ENCODE peak calls at places on chromosomes 7 and 10, in nine cellular contexts. One of them, this sample, is unnamed.

GRCh38 chr7:31432166-31432565 is 81.7 kb upstream of the ITPRID1 start:
- DNase-seq in ovary: no peak
- DNase-seq in fibroblast of villous mesenchyme: no peak
- DNase-seq in cardiac muscle cell: no peak
- DNase-seq in astrocyte of the spinal cord: no peak
- DNase-seq in CD4-positive, alpha-beta memory T cell: no peak
- DNase-seq in CD8-positive, alpha-beta memory T cell: no peak
- DNase-seq in heart left ventricle: no peak
- DNase-seq in upper lobe of right lung: no peak
- DNase-seq in this sample: no peak

GRCh38 chr7:100132697-100133137 is 6.0 kb downstream of the MBLAC1 start:
- DNase-seq in ovary: peak
- DNase-seq in fibroblast of villous mesenchyme: peak
- DNase-seq in cardiac muscle cell: peak
- DNase-seq in astrocyte of the spinal cord: peak
- DNase-seq in CD4-positive, alpha-beta memory T cell: peak
- DNase-seq in CD8-positive, alpha-beta memory T cell: peak
- DNase-seq in heart left ventricle: no peak
- DNase-seq in upper lobe of right lung: no peak
- DNase-seq in this sample: peak

GRCh38 chr10:78436223-78436575 is 402.5 kb downstream of the RPS24 start:
- DNase-seq in ovary: no peak
- DNase-seq in fibroblast of villous mesenchyme: no peak
- DNase-seq in cardiac muscle cell: peak
- DNase-seq in astrocyte of the spinal cord: no peak
- DNase-seq in CD4-positive, alpha-beta memory T cell: no peak
- DNase-seq in CD8-positive, alpha-beta memory T cell: no peak
- DNase-seq in heart left ventricle: no peak
- DNase-seq in upper lobe of right lung: no peak
- DNase-seq in this sample: no peak

GRCh38 chr10:112827951-112828350 is 122.1 kb upstream of the TCF7L2 start:
- DNase-seq in ovary: no peak
- DNase-seq in fibroblast of villous mesenchyme: no peak
- DNase-seq in cardiac muscle cell: no peak
- DNase-seq in astrocyte of the spinal cord: no peak
- DNase-seq in CD4-positive, alpha-beta memory T cell: no peak
- DNase-seq in CD8-positive, alpha-beta memory T cell: no peak
- DNase-seq in heart left ventricle: no peak
- DNase-seq in upper lobe of right lung: no peak
- DNase-seq in this sample: peak

GRCh38 chr7:105345725-105346124 is 43.0 kb downstream of the SRPK2 start:
- DNase-seq in ovary: no peak
- DNase-seq in fibroblast of villous mesenchyme: no peak
- DNase-seq in cardiac muscle cell: no peak
- DNase-seq in astrocyte of the spinal cord: no peak
- DNase-seq in CD4-positive, alpha-beta memory T cell: no peak
- DNase-seq in CD8-positive, alpha-beta memory T cell: no peak
- DNase-seq in heart left ventricle: no peak
- DNase-seq in upper lobe of right lung: no peak
- DNase-seq in this sample: no peak

GRCh38 chr10:7258948-7259523 is 151.8 kb downstream of the SFMBT2 start:
- DNase-seq in ovary: no peak
- DNase-seq in fibroblast of villous mesenchyme: no peak
- DNase-seq in cardiac muscle cell: no peak
- DNase-seq in astrocyte of the spinal cord: peak
- DNase-seq in CD4-positive, alpha-beta memory T cell: peak
- DNase-seq in CD8-positive, alpha-beta memory T cell: peak
- DNase-seq in heart left ventricle: peak
- DNase-seq in upper lobe of right lung: no peak
- DNase-seq in this sample: no peak

GRCh38 chr7:150514748-150515222 is at the start of gene GIMAP7:
- DNase-seq in ovary: no peak
- DNase-seq in fibroblast of villous mesenchyme: no peak
- DNase-seq in cardiac muscle cell: no peak
- DNase-seq in astrocyte of the spinal cord: no peak
- DNase-seq in CD4-positive, alpha-beta memory T cell: peak
- DNase-seq in CD8-positive, alpha-beta memory T cell: peak
- DNase-seq in heart left ventricle: no peak
- DNase-seq in upper lobe of right lung: no peak
- DNase-seq in this sample: no peak

GRCh38 chr7:3215624-3216585 is 85.1 kb upstream of the SDK1 start:
- DNase-seq in ovary: no peak
- DNase-seq in fibroblast of villous mesenchyme: no peak
- DNase-seq in cardiac muscle cell: no peak
- DNase-seq in astrocyte of the spinal cord: no peak
- DNase-seq in CD4-positive, alpha-beta memory T cell: no peak
- DNase-seq in CD8-positive, alpha-beta memory T cell: no peak
- DNase-seq in heart left ventricle: no peak
- DNase-seq in upper lobe of right lung: no peak
- DNase-seq in this sample: no peak

GRCh38 chr7:42978496-42978895 is 46.3 kb downstream of the MRPL32 start:
- DNase-seq in ovary: no peak
- DNase-seq in fibroblast of villous mesenchyme: peak
- DNase-seq in cardiac muscle cell: no peak
- DNase-seq in astrocyte of the spinal cord: no peak
- DNase-seq in CD4-positive, alpha-beta memory T cell: no peak
- DNase-seq in CD8-positive, alpha-beta memory T cell: no peak
- DNase-seq in heart left ventricle: no peak
- DNase-seq in upper lobe of right lung: no peak
- DNase-seq in this sample: no peak

GRCh38 chr7:112963634-112964033 is 123.0 kb downstream of the GPR85 start:
- DNase-seq in ovary: no peak
- DNase-seq in fibroblast of villous mesenchyme: no peak
- DNase-seq in cardiac muscle cell: no peak
- DNase-seq in astrocyte of the spinal cord: no peak
- DNase-seq in CD4-positive, alpha-beta memory T cell: no peak
- DNase-seq in CD8-positive, alpha-beta memory T cell: no peak
- DNase-seq in heart left ventricle: no peak
- DNase-seq in upper lobe of right lung: no peak
- DNase-seq in this sample: no peak

GRCh38 chr10:75740541-75740940 is 309.1 kb downstream of the LRMDA start:
- DNase-seq in ovary: no peak
- DNase-seq in fibroblast of villous mesenchyme: no peak
- DNase-seq in cardiac muscle cell: no peak
- DNase-seq in astrocyte of the spinal cord: no peak
- DNase-seq in CD4-positive, alpha-beta memory T cell: no peak
- DNase-seq in CD8-positive, alpha-beta memory T cell: no peak
- DNase-seq in heart left ventricle: no peak
- DNase-seq in upper lobe of right lung: no peak
- DNase-seq in this sample: no peak

GRCh38 chr7:46600340-46600739 is 679.3 kb upstream of the IGFBP3 start:
- DNase-seq in ovary: no peak
- DNase-seq in fibroblast of villous mesenchyme: peak
- DNase-seq in cardiac muscle cell: no peak
- DNase-seq in astrocyte of the spinal cord: no peak
- DNase-seq in CD4-positive, alpha-beta memory T cell: no peak
- DNase-seq in CD8-positive, alpha-beta memory T cell: no peak
- DNase-seq in heart left ventricle: peak
- DNase-seq in upper lobe of right lung: no peak
- DNase-seq in this sample: peak

GRCh38 chr10:43114031-43114742 is 24.1 kb upstream of the CSGALNACT2 start:
- DNase-seq in ovary: no peak
- DNase-seq in fibroblast of villous mesenchyme: no peak
- DNase-seq in cardiac muscle cell: no peak
- DNase-seq in astrocyte of the spinal cord: no peak
- DNase-seq in CD4-positive, alpha-beta memory T cell: no peak
- DNase-seq in CD8-positive, alpha-beta memory T cell: no peak
- DNase-seq in heart left ventricle: no peak
- DNase-seq in upper lobe of right lung: peak
- DNase-seq in this sample: no peak

GRCh38 chr7:99737726-99738125 is 2.7 kb upstream of the CYP3A7 start:
- DNase-seq in ovary: no peak
- DNase-seq in fibroblast of villous mesenchyme: peak
- DNase-seq in cardiac muscle cell: no peak
- DNase-seq in astrocyte of the spinal cord: no peak
- DNase-seq in CD4-positive, alpha-beta memory T cell: no peak
- DNase-seq in CD8-positive, alpha-beta memory T cell: no peak
- DNase-seq in heart left ventricle: no peak
- DNase-seq in upper lobe of right lung: no peak
- DNase-seq in this sample: peak

GRCh38 chr7:101667399-101667798 is 38.3 kb upstream of the MYL10 start:
- DNase-seq in ovary: no peak
- DNase-seq in fibroblast of villous mesenchyme: no peak
- DNase-seq in cardiac muscle cell: no peak
- DNase-seq in astrocyte of the spinal cord: no peak
- DNase-seq in CD4-positive, alpha-beta memory T cell: no peak
- DNase-seq in CD8-positive, alpha-beta memory T cell: no peak
- DNase-seq in heart left ventricle: no peak
- DNase-seq in upper lobe of right lung: no peak
- DNase-seq in this sample: no peak

GRCh38 chr10:43407148-43407575 is 1.8 kb downstream of the HNRNPF start:
- DNase-seq in ovary: peak
- DNase-seq in fibroblast of villous mesenchyme: peak
- DNase-seq in cardiac muscle cell: peak
- DNase-seq in astrocyte of the spinal cord: peak
- DNase-seq in CD4-positive, alpha-beta memory T cell: peak
- DNase-seq in CD8-positive, alpha-beta memory T cell: peak
- DNase-seq in heart left ventricle: peak
- DNase-seq in upper lobe of right lung: peak
- DNase-seq in this sample: peak

GRCh38 chr10:106917452-106918055 is 247.0 kb downstream of the SORCS1 start:
- DNase-seq in ovary: no peak
- DNase-seq in fibroblast of villous mesenchyme: no peak
- DNase-seq in cardiac muscle cell: peak
- DNase-seq in astrocyte of the spinal cord: no peak
- DNase-seq in CD4-positive, alpha-beta memory T cell: no peak
- DNase-seq in CD8-positive, alpha-beta memory T cell: no peak
- DNase-seq in heart left ventricle: peak
- DNase-seq in upper lobe of right lung: no peak
- DNase-seq in this sample: no peak

DNA sequence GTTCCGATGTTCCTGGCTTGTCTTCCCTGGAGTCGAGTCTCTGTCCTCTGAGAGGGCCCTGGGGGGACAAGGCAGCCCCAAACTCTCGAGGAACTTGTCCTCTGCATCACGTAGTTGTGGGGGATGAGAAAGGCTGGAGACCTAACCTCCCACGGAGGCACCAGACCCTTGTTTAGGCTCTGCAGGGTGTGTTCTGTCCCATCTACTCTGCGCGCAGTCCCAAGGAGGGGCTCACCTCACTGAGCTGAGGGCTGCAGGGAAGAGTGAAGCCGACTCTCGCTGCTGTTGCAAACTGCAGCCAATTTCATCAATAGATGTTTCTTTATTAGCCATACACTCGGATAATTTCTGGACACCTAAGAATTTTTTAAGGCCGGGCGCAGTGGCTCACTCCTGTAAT is 186.7 kb upstream of the ADARB2 start:
- DNase-seq in ovary: no peak
- DNase-seq in fibroblast of villous mesenchyme: no peak
- DNase-seq in cardiac muscle cell: no peak
- DNase-seq in astrocyte of the spinal cord: no peak
- DNase-seq in CD4-positive, alpha-beta memory T cell: no peak
- DNase-seq in CD8-positive, alpha-beta memory T cell: no peak
- DNase-seq in heart left ventricle: no peak
- DNase-seq in upper lobe of right lung: no peak
- DNase-seq in this sample: no peak
- H3K4me3 ChIP-seq in ovary: no peak
- H3K4me3 ChIP-seq in fibroblast of villous mesenchyme: no peak
- H3K4me3 ChIP-seq in cardiac muscle cell: no peak
- H3K4me3 ChIP-seq in astrocyte of the spinal cord: no peak
- H3K4me3 ChIP-seq in CD4-positive, alpha-beta memory T cell: no peak
- H3K4me3 ChIP-seq in CD8-positive, alpha-beta memory T cell: no peak
- H3K4me3 ChIP-seq in heart left ventricle: no peak
- H3K4me3 ChIP-seq in upper lobe of right lung: no peak
- H3K4me3 ChIP-seq in this sample: no peak

DNA sequence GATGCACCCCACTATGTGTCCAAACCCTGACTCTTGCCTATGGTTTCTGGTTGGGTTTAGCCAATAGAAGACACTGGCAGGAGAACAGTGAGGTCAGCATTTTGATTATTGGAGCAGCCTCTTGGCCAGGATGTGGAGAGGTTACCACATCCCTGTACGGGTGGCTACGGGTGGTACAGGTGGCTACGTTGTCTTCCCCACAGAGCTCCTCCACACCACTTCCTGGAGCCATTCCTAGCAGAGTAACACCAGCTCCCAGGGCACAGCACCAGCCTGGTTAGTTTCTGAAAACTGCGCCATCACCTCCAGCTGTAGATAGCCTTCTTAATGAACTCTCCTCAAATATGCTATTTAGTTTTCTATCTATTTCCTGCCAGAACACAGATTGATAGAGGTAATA is 445.2 kb downstream of the INHBA start:
- DNase-seq in ovary: no peak
- DNase-seq in fibroblast of villous mesenchyme: no peak
- DNase-seq in cardiac muscle cell: no peak
- DNase-seq in astrocyte of the spinal cord: no peak
- DNase-seq in CD4-positive, alpha-beta memory T cell: no peak
- DNase-seq in CD8-positive, alpha-beta memory T cell: no peak
- DNase-seq in heart left ventricle: no peak
- DNase-seq in upper lobe of right lung: no peak
- DNase-seq in this sample: no peak
- H3K4me3 ChIP-seq in ovary: no peak
- H3K4me3 ChIP-seq in fibroblast of villous mesenchyme: no peak
- H3K4me3 ChIP-seq in cardiac muscle cell: no peak
- H3K4me3 ChIP-seq in astrocyte of the spinal cord: no peak
- H3K4me3 ChIP-seq in CD4-positive, alpha-beta memory T cell: no peak
- H3K4me3 ChIP-seq in CD8-positive, alpha-beta memory T cell: no peak
- H3K4me3 ChIP-seq in heart left ventricle: no peak
- H3K4me3 ChIP-seq in upper lobe of right lung: no peak
- H3K4me3 ChIP-seq in this sample: no peak

GRCh38 chr10:88115968-88116367 is 252.5 kb downstream of the PTEN start:
- DNase-seq in ovary: no peak
- DNase-seq in fibroblast of villous mesenchyme: peak
- DNase-seq in cardiac muscle cell: no peak
- DNase-seq in astrocyte of the spinal cord: peak
- DNase-seq in CD4-positive, alpha-beta memory T cell: no peak
- DNase-seq in CD8-positive, alpha-beta memory T cell: no peak
- DNase-seq in heart left ventricle: no peak
- DNase-seq in upper lobe of right lung: no peak
- DNase-seq in this sample: peak
- H3K4me3 ChIP-seq in ovary: no peak
- H3K4me3 ChIP-seq in fibroblast of villous mesenchyme: no peak
- H3K4me3 ChIP-seq in cardiac muscle cell: no peak
- H3K4me3 ChIP-seq in astrocyte of the spinal cord: no peak
- H3K4me3 ChIP-seq in CD4-positive, alpha-beta memory T cell: no peak
- H3K4me3 ChIP-seq in CD8-positive, alpha-beta memory T cell: no peak
- H3K4me3 ChIP-seq in heart left ventricle: no peak
- H3K4me3 ChIP-seq in upper lobe of right lung: no peak
- H3K4me3 ChIP-seq in this sample: no peak

DNA sequence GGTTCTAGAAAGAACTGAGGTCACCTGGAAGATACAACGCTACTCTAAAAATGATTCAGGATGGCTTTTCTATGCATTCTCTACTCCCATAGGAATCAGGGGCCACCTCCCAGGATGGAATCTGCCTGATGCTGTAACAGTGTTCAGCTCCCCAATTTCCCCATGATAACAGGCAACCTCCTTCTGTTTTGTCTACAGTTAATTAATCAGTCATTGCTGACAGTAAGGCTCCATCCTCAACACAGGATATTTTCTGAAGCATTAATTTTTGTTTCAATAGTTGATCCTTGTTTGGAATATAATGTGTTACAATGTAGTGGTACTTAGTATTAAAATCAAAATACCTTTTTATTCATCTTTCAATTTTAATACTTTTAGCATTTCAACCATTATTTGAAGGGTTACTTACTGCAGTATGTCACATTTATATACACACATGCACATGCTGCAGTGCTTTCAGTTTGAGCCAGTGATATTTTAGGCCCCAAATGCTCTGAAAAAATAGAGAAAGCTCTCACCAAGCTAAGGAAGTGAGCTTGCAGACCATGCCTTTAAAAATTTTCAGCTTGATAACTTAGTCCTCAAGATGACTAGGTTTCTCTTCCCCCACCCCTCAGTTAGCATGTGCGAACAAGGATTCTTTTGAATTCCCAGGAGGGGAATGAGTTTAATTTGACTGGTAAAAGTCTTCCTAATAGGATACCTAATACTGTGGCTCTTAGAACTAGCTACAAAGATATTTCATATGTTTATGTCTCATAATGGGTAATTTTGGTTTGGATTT is 592 bp upstream of the PIK3CG start:
- DNase-seq in ovary: no peak
- DNase-seq in fibroblast of villous mesenchyme: no peak
- DNase-seq in cardiac muscle cell: no peak
- DNase-seq in astrocyte of the spinal cord: no peak
- DNase-seq in CD4-positive, alpha-beta memory T cell: peak
- DNase-seq in CD8-positive, alpha-beta memory T cell: no peak
- DNase-seq in heart left ventricle: no peak
- DNase-seq in upper lobe of right lung: no peak
- DNase-seq in this sample: no peak
- H3K4me3 ChIP-seq in ovary: no peak
- H3K4me3 ChIP-seq in fibroblast of villous mesenchyme: no peak
- H3K4me3 ChIP-seq in cardiac muscle cell: no peak
- H3K4me3 ChIP-seq in astrocyte of the spinal cord: no peak
- H3K4me3 ChIP-seq in CD4-positive, alpha-beta memory T cell: peak
- H3K4me3 ChIP-seq in CD8-positive, alpha-beta memory T cell: peak
- H3K4me3 ChIP-seq in heart left ventricle: peak
- H3K4me3 ChIP-seq in upper lobe of right lung: peak
- H3K4me3 ChIP-seq in this sample: no peak

This sample was measured in foreskin fibroblast.